ENCODE peak calls at places on chromosome 20, in four cellular contexts. G, M, X and I are unnamed samples.

GRCh38 chr20:25247100-25247665 is 702 bp upstream of the PYGB start:
- DNase-seq in M (no peak), G (no peak), X (peak), I (no peak)

GRCh38 chr20:43960231-43960630 is 45.6 kb downstream of the TOX2 start:
- DNase-seq in M (no peak), X (no peak), G (no peak), I (no peak)

GRCh38 chr20:24622856-24623255 is 153.4 kb downstream of the SYNDIG1 start:
- DNase-seq in G (no peak), X (no peak), M (no peak), I (no peak)

GRCh38 chr20:19172637-19173036 is 39.8 kb upstream of the SLC24A3 start:
- DNase-seq in M (no peak), X (no peak), G (no peak), I (no peak)

GRCh38 chr20:17806739-17807441 is 107.1 kb downstream of the BANF2 start:
- DNase-seq in X (no peak), G (no peak), M (no peak), I (no peak)

GRCh38 chr20:35978041-35978513 is 9.7 kb downstream of the CNBD2 start:
- DNase-seq in G (no peak), M (no peak), X (no peak), I (no peak)

GRCh38 chr20:33679758-33680485 is 5.7 kb upstream of the NECAB3 start:
- DNase-seq in G (no peak), X (no peak), M (peak), I (no peak)

GRCh38 chr20:4227085-4227821 is 211.9 kb upstream of the RNF24 start:
- DNase-seq in M (no peak), G (no peak), X (no peak), I (no peak)

GRCh38 chr20:57433658-57434389 is 42.6 kb downstream of the RBM38 start:
- DNase-seq in G (no peak), X (no peak), M (no peak), I (no peak)

GRCh38 chr20:23125625-23126191 is 39.6 kb upstream of the CD93 start:
- DNase-seq in M (no peak), G (no peak), X (no peak), I (no peak)

GRCh38 chr20:20207872-20208271 is 155.5 kb downstream of the CFAP61 start:
- DNase-seq in G (no peak), X (no peak), M (no peak), I (no peak)

GRCh38 chr20:38680492-38681118 is 43.7 kb upstream of the SLC32A1 start:
- DNase-seq in M (no peak), G (no peak), X (peak), I (no peak)

GRCh38 chr20:7967199-7967844 is 27.1 kb upstream of the HAO1 start:
- DNase-seq in X (no peak), M (no peak), G (peak), I (no peak)

GRCh38 chr20:49979030-49979832 is 3.5 kb upstream of the SNAI1 start:
- DNase-seq in G (no peak), M (peak), X (peak), I (no peak)

GRCh38 chr20:10780901-10781300 is 107.1 kb upstream of the JAG1 start:
- DNase-seq in G (no peak), X (no peak), M (no peak), I (no peak)

GRCh38 chr20:4925842-4926530 is 75.3 kb downstream of the SLC23A2 start:
- DNase-seq in M (no peak), X (no peak), G (no peak), I (no peak)